ENCODE peak calls at places on chromosomes 16 and 17, in five cellular contexts. T is mesendoderm, I is H1, P is Karpas-422, W is PC-3. C is an unnamed sample.

GRCh38 chr17:17837966-17838962 is 1.5 kb upstream of the SREBF1 start:
- DNase-seq in P (no peak), I (no peak), W (peak), T (peak), C (no peak)

GRCh38 chr16:86071611-86072240 is 172.8 kb downstream of the IRF8 start:
- DNase-seq in W (no peak), I (no peak), T (no peak), P (no peak), C (no peak)

GRCh38 chr17:17051791-17052461 is 9.7 kb downstream of the MPRIP start:
- DNase-seq in P (no peak), I (no peak), W (no peak), T (no peak), C (no peak)

GRCh38 chr17:16255481-16255901 is 38.5 kb downstream of the PIGL start:
- DNase-seq in W (no peak), P (no peak), T (peak), I (peak), C (no peak)

GRCh38 chr17:43134774-43135453 is 9.8 kb upstream of the BRCA1 start:
- DNase-seq in T (no peak), P (no peak), I (no peak), W (no peak), C (no peak)

GRCh38 chr16:56691885-56692284 is 9.6 kb downstream of the MT1X start:
- DNase-seq in W (peak), P (no peak), T (peak), I (no peak), C (no peak)

GRCh38 chr17:12927541-12928425 is 90.0 kb downstream of the ELAC2 start:
- DNase-seq in T (peak), I (no peak), P (peak), W (no peak), C (peak)

GRCh38 chr17:19553036-19553435 is 19.4 kb downstream of the SLC47A1 start:
- DNase-seq in T (no peak), W (no peak), P (no peak), I (no peak), C (no peak)

GRCh38 chr17:81685108-81685507 is 1.3 kb downstream of the HGS start:
- DNase-seq in W (peak), T (no peak), I (no peak), P (no peak), C (no peak)

GRCh38 chr17:17494499-17495447 is 1.4 kb downstream of the RASD1 start:
- DNase-seq in P (no peak), T (peak), W (peak), I (no peak), C (no peak)

GRCh38 chr17:21228845-21229244 is 14.9 kb upstream of the TMEM11 start:
- DNase-seq in P (no peak), I (no peak), T (no peak), W (no peak), C (no peak)

GRCh38 chr17:60526726-60527125 is 684 bp upstream of the APPBP2 start:
- DNase-seq in W (no peak), P (no peak), T (peak), I (no peak), C (no peak)

GRCh38 chr16:57999366-57999970 is 1.0 kb downstream of the ZNF319 start:
- DNase-seq in I (no peak), W (no peak), P (peak), T (peak), C (no peak)

GRCh38 chr16:24858219-24859041 is 12.7 kb downstream of the SLC5A11 start:
- DNase-seq in T (peak), W (peak), P (peak), I (no peak), C (no peak)

GRCh38 chr17:38628441-38628840 is 22.7 kb upstream of the SRCIN1 start:
- DNase-seq in T (peak), I (no peak), W (peak), P (peak), C (no peak)

GRCh38 chr16:67598527-67598926 is 36.2 kb downstream of the CTCF start:
- DNase-seq in T (no peak), I (no peak), W (no peak), P (no peak), C (no peak)

GRCh38 chr17:55285340-55286301 is 20.9 kb downstream of the HLF start:
- DNase-seq in W (no peak), I (no peak), P (no peak), T (no peak), C (no peak)

GRCh38 chr16:52912565-52913173 is 140.0 kb downstream of the CHD9NB start:
- DNase-seq in P (peak), W (peak), I (peak), T (peak), C (peak)

GRCh38 chr17:36697907-36698526 is 96.6 kb downstream of the MRM1 start:
- DNase-seq in P (no peak), T (peak), W (no peak), I (no peak), C (no peak)

GRCh38 chr17:49513616-49514373 is 18.7 kb downstream of the NGFR start:
- DNase-seq in T (no peak), W (no peak), P (no peak), I (no peak), C (no peak)

GRCh38 chr17:49511810-49512209 is 16.7 kb downstream of the NGFR start:
- DNase-seq in T (peak), P (no peak), W (no peak), I (no peak), C (no peak)

GRCh38 chr17:49513044-49513395 is 17.9 kb downstream of the NGFR start:
- DNase-seq in I (no peak), P (no peak), W (no peak), T (no peak), C (no peak)

GRCh38 chr17:49510720-49511110 is 15.6 kb downstream of the NGFR start:
- DNase-seq in W (no peak), P (no peak), I (no peak), T (no peak), C (no peak)

DNA sequence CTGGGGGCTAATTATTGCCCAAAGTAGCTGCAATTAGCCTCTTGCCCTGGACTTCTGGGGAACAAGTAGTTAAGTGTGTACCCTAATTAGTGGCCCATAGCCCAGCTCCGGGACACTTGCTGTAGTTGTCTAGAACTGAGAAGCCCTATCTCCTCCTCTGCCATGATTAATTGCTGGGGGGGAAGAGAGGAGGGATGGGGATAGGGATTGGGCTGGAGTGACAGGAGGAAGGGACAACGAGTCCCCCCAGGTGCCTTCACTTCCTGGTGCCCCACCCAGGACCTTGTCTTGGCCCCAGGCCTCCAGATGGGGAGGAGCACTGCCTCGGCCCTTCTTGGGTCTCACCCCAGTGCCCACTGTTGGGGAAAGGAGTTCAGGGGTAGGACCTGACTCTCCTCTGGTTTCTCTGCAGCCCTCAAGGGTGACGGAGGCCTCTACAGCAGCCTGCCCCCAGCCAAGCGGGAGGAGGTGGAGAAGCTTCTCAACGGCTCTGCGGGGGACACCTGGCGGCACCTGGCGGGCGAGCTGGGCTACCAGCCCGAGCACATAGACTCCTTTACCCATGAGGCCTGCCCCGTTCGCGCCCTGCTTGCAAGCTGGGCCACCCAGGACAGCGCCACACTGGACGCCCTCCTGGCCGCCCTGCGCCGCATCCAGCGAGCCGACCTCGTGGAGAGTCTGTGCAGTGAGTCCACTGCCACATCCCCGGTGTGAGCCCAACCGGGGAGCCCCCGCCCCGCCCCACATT is 17.4 kb downstream of the NGFR start:
- DNase-seq in W (no peak), T (peak), P (peak), I (no peak), C (no peak)
- H3K9ac ChIP-seq in W (no peak), T (no peak), P (no peak), I (no peak), C (no peak)

GRCh38 chr16:1378087-1378803 is 26.5 kb downstream of the GNPTG start:
- DNase-seq in I (no peak), P (peak), W (peak), T (no peak), C (no peak)
- H3K9ac ChIP-seq in I (peak), P (peak), W (peak), T (peak), C (peak)

GRCh38 chr17:48842746-48843145 is 11.9 kb downstream of the CALCOCO2 start:
- DNase-seq in P (no peak), T (no peak), W (no peak), I (no peak), C (no peak)

GRCh38 chr17:48840441-48840840 is 9.6 kb downstream of the CALCOCO2 start:
- DNase-seq in T (no peak), I (no peak), W (no peak), P (no peak), C (no peak)

GRCh38 chr17:48835971-48836370 is 5.1 kb downstream of the CALCOCO2 start:
- DNase-seq in W (peak), P (peak), T (no peak), I (no peak), C (no peak)

GRCh38 chr17:48843172-48843900 is 12.5 kb downstream of the CALCOCO2 start:
- DNase-seq in W (no peak), T (no peak), I (no peak), P (no peak), C (no peak)

GRCh38 chr17:48841395-48841831 is 10.6 kb downstream of the CALCOCO2 start:
- DNase-seq in P (no peak), T (no peak), W (no peak), I (no peak), C (no peak)
- H3K9ac ChIP-seq in P (peak), T (no peak), W (no peak), I (no peak), C (peak)

GRCh38 chr17:73522107-73522506 is 122.1 kb downstream of the SDK2 start:
- DNase-seq in P (no peak), T (no peak), W (no peak), I (no peak), C (no peak)
- H3K9ac ChIP-seq in P (no peak), T (no peak), W (no peak), I (no peak), C (no peak)

GRCh38 chr16:585351-585750 is 4.5 kb upstream of the RAB40C start:
- DNase-seq in T (peak), I (no peak), W (no peak), P (peak), C (no peak)

GRCh38 chr16:588639-588888 is 1.3 kb upstream of the RAB40C start:
- DNase-seq in P (peak), T (peak), I (no peak), W (peak), C (no peak)

GRCh38 chr16:586047-586644 is 3.7 kb upstream of the RAB40C start:
- DNase-seq in W (no peak), T (no peak), I (no peak), P (no peak), C (no peak)

GRCh38 chr16:588889-589657 is 793 bp upstream of the RAB40C start:
- DNase-seq in P (peak), W (peak), I (peak), T (peak), C (peak)

GRCh38 chr16:586645-587590 is 2.9 kb upstream of the RAB40C start:
- DNase-seq in W (no peak), P (no peak), T (no peak), I (no peak), C (no peak)
- H3K9ac ChIP-seq in W (no peak), P (peak), T (no peak), I (no peak), C (no peak)

GRCh38 chr17:7940034-7940433 is 8.0 kb downstream of the CNTROB start:
- DNase-seq in W (no peak), I (no peak), T (no peak), P (no peak), C (no peak)

GRCh38 chr17:7931709-7932482 is at the start of the genes CNTROB and TRAPPC1:
- DNase-seq in W (peak), T (peak), I (peak), P (peak), C (peak)

GRCh38 chr17:7932483-7932891 is 481 bp downstream of the CNTROB start:
- DNase-seq in T (peak), I (no peak), W (peak), P (peak), C (no peak)

GRCh38 chr17:7932949-7933348 is 943 bp downstream of the CNTROB start:
- DNase-seq in P (peak), I (no peak), T (peak), W (peak), C (no peak)

DNA sequence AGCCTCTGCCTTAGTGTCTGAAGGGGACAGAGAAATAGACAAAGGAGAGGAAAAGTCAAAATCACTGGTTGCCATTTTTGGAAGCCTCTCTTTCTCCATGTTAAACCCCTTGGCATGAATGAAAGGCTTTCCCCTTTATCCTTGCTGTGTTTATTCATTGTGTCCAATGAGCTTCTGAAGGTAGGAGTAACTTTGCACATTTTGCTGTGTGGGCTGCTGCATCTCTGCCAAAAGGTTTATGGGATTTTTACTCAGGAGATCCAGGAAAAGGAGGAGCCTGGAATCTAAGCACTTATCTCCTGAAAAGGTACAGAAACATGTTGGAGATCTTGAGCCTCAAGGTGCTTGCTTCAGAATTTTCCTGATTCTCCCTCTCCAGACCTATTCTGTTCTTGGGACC is 3.9 kb downstream of the CNTROB start:
- DNase-seq in T (no peak), I (no peak), W (no peak), P (no peak), C (no peak)
- H3K9ac ChIP-seq in T (no peak), I (no peak), W (no peak), P (no peak), C (no peak)

GRCh38 chr16:47729701-47730100 is 268.6 kb downstream of the PHKB start:
- DNase-seq in I (no peak), T (no peak), W (no peak), P (no peak), C (no peak)

GRCh38 chr16:47728229-47728628 is 267.1 kb downstream of the PHKB start:
- DNase-seq in I (no peak), W (no peak), T (no peak), P (peak), C (no peak)

GRCh38 chr16:47732806-47733150 is 271.6 kb downstream of the PHKB start:
- DNase-seq in W (peak), I (no peak), P (no peak), T (peak), C (no peak)

GRCh38 chr16:47732122-47732805 is 271.1 kb downstream of the PHKB start:
- DNase-seq in W (peak), I (peak), T (peak), P (no peak), C (no peak)

DNA sequence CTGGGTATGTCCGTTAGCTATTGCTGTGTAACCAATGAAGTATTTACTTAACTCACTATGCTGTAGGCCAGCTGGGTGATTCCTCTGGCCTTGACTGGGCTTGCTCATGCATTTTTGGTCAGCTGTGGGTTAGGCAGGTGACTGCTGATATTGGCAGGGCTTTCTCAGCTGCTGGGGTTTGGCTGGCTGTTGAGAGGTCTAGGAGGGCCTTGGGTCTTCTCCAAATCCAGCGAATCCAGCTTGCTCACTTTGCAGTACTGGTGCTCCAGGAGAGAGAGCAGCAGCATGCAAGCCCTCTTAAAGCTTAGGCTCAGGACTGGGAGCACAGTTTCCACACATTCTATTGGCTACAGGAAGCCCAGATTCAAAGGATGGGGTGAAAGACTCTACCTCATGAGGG is 270.1 kb downstream of the PHKB start:
- DNase-seq in T (no peak), I (no peak), P (no peak), W (peak), C (no peak)
- H3K9ac ChIP-seq in T (no peak), I (no peak), P (no peak), W (no peak), C (no peak)